ENCODE peak calls at places on chromosome 13, in seven cellular contexts. O, T, Q, F, R, D and A are unnamed samples.

GRCh38 chr13:24251525-24251924 is 57.9 kb upstream of the C1QTNF9 start:
- DNase-seq in O (no peak), T (no peak), Q (no peak), F (no peak), R (no peak), D (no peak), A (no peak)

GRCh38 chr13:102580552-102581169 is 16.1 kb upstream of the TPP2 start:
- DNase-seq in O (peak), T (peak), Q (peak), F (no peak), R (peak), D (peak), A (no peak)

GRCh38 chr13:46031581-46032263 is 20.8 kb downstream of the ZC3H13 start:
- DNase-seq in O (no peak), T (no peak), Q (no peak), F (no peak), R (no peak), D (no peak), A (no peak)

GRCh38 chr13:45331123-45331619 is 9.8 kb downstream of the TPT1 start:
- DNase-seq in O (no peak), T (no peak), Q (no peak), F (no peak), R (no peak), D (no peak), A (no peak)

GRCh38 chr13:46598140-46598819 is 45.3 kb downstream of the LRCH1 start:
- DNase-seq in O (no peak), T (no peak), Q (no peak), F (no peak), R (no peak), D (peak), A (no peak)

GRCh38 chr13:107461751-107462150 is 753.6 kb downstream of the LIG4 start:
- DNase-seq in O (no peak), T (no peak), Q (no peak), F (no peak), R (no peak), D (peak), A (no peak)

GRCh38 chr13:92097337-92097903 is 699.0 kb downstream of the GPC5 start:
- DNase-seq in O (no peak), T (no peak), Q (peak), F (no peak), R (no peak), D (peak), A (no peak)

GRCh38 chr13:29587645-29588044 is 7.8 kb downstream of the SLC7A1 start:
- DNase-seq in O (no peak), T (no peak), Q (no peak), F (no peak), R (no peak), D (no peak), A (no peak)

GRCh38 chr13:97982286-97982685 is 28.8 kb downstream of the IPO5 start:
- DNase-seq in O (no peak), T (no peak), Q (no peak), F (no peak), R (no peak), D (peak), A (no peak)

GRCh38 chr13:25752957-25753540 is 298.8 kb downstream of the SHISA2 start:
- DNase-seq in O (peak), T (peak), Q (peak), F (peak), R (peak), D (peak), A (no peak)

GRCh38 chr13:111251646-111252448 is 68.6 kb upstream of the TEX29 start:
- DNase-seq in O (no peak), T (no peak), Q (no peak), F (no peak), R (no peak), D (peak), A (no peak)

GRCh38 chr13:31835932-31836331 is 96.6 kb downstream of the RXFP2 start:
- DNase-seq in O (peak), T (no peak), Q (peak), F (no peak), R (no peak), D (peak), A (no peak)

GRCh38 chr13:37944476-37945442 is 75.2 kb upstream of the TRPC4 start:
- DNase-seq in O (no peak), T (no peak), Q (no peak), F (no peak), R (no peak), D (peak), A (no peak)

GRCh38 chr13:110876592-110876991 is 38.3 kb downstream of the ANKRD10 start:
- DNase-seq in O (no peak), T (no peak), Q (peak), F (no peak), R (no peak), D (no peak), A (no peak)

GRCh38 chr13:56187331-56187730 is 953.4 kb upstream of the PRR20A start:
- DNase-seq in O (no peak), T (no peak), Q (no peak), F (no peak), R (no peak), D (no peak), A (no peak)

GRCh38 chr13:88434953-88435352 is 763.8 kb downstream of the SLITRK5 start:
- DNase-seq in O (no peak), T (no peak), Q (no peak), F (no peak), R (no peak), D (no peak), A (no peak)

GRCh38 chr13:101925731-101926130 is 473.3 kb downstream of the ITGBL1 start:
- DNase-seq in O (no peak), T (no peak), Q (no peak), F (no peak), R (no peak), D (no peak), A (no peak)

GRCh38 chr13:50410921-50411712 is 395.9 kb downstream of the KCNRG start:
- DNase-seq in O (peak), T (no peak), Q (peak), F (no peak), R (no peak), D (peak), A (no peak)

GRCh38 chr13:114124921-114125320 is 7.5 kb downstream of the RASA3 start:
- DNase-seq in O (no peak), T (no peak), Q (peak), F (no peak), R (no peak), D (peak), A (no peak)

GRCh38 chr13:76722782-76723181 is 163.4 kb downstream of the KCTD12 start:
- DNase-seq in O (no peak), T (no peak), Q (no peak), F (no peak), R (no peak), D (no peak), A (no peak)

GRCh38 chr13:20186771-20187170 is 6.0 kb downstream of the GJB2 start:
- DNase-seq in O (no peak), T (no peak), Q (no peak), F (no peak), R (no peak), D (no peak), A (no peak)

GRCh38 chr13:28528848-28529247 is 33.9 kb upstream of the FLT1 start:
- DNase-seq in O (no peak), T (no peak), Q (peak), F (no peak), R (no peak), D (no peak), A (no peak)